ENCODE peak calls at places on chromosome 6, in five cellular contexts. W is right lobe of liver, B is tibial nerve, O is spleen, J is MM.1S. I is an unnamed sample. For H3K4me1, the result is how much of the 10 kb centered on the place peaks cover.

GRCh38 chr6:105429676-105430075 is 26.8 kb upstream of the PREP start:
- DNase-seq in W (no peak), B (no peak), O (no peak), J (no peak), I (no peak)

GRCh38 chr6:157034433-157035230 is 257.5 kb downstream of the ARID1B start:
- DNase-seq in W (no peak), B (no peak), O (no peak), J (peak), I (no peak)

GRCh38 chr6:150038202-150038830 is 13.0 kb upstream of the RAET1L start:
- DNase-seq in W (no peak), B (no peak), O (no peak), J (no peak), I (no peak)

GRCh38 chr6:116220172-116220571 is 33.7 kb downstream of the TSPYL4 start:
- DNase-seq in W (no peak), B (no peak), O (no peak), J (no peak), I (no peak)

GRCh38 chr6:105791569-105792318 is 294.4 kb upstream of the PRDM1 start:
- DNase-seq in W (peak), B (no peak), O (no peak), J (peak), I (no peak)

GRCh38 chr6:131811510-131811909 is 3.7 kb downstream of the ENPP1 start:
- DNase-seq in W (no peak), B (no peak), O (no peak), J (no peak), I (no peak)

GRCh38 chr6:156899532-156899931 is 122.4 kb downstream of the ARID1B start:
- DNase-seq in W (no peak), B (no peak), O (no peak), J (no peak), I (no peak)

GRCh38 chr6:37354526-37355384 is 972 bp downstream of the RNF8 start:
- DNase-seq in W (peak), B (no peak), O (peak), J (no peak), I (no peak)

GRCh38 chr6:90079555-90080490 is 185.6 kb downstream of the GJA10 start:
- DNase-seq in W (no peak), B (no peak), O (no peak), J (no peak), I (no peak)

GRCh38 chr6:87756858-87757257 is 54.8 kb upstream of the AKIRIN2 start:
- DNase-seq in W (no peak), B (no peak), O (peak), J (peak), I (no peak)

GRCh38 chr6:111087106-111087835 is at the start of gene SLC16A10:
- DNase-seq in W (peak), B (no peak), O (peak), J (peak), I (no peak)

GRCh38 chr6:148513145-148514071 is 170.8 kb downstream of the SASH1 start:
- DNase-seq in W (no peak), B (no peak), O (no peak), J (no peak), I (no peak)
- H3K4me1 ChIP-seq in W (under half), B (under half), O (under half), J (under half), I (half or more)

GRCh38 chr6:148969271-148969666 is 222.4 kb downstream of the UST start:
- DNase-seq in W (no peak), B (no peak), O (no peak), J (no peak), I (no peak)

GRCh38 chr6:148968636-148969270 is 221.9 kb downstream of the UST start:
- DNase-seq in W (no peak), B (no peak), O (no peak), J (no peak), I (no peak)

GRCh38 chr6:148971027-148971927 is 224.4 kb downstream of the UST start:
- DNase-seq in W (no peak), B (no peak), O (no peak), J (no peak), I (no peak)

GRCh38 chr6:148967546-148967945 is 220.7 kb downstream of the UST start:
- DNase-seq in W (no peak), B (no peak), O (no peak), J (no peak), I (peak)

GRCh38 chr6:148969679-148970078 is 222.8 kb downstream of the UST start:
- DNase-seq in W (no peak), B (no peak), O (no peak), J (no peak), I (peak)
- H3K4me1 ChIP-seq in W (under half), B (under half), O (under half), J (under half), I (under half)

GRCh38 chr6:114327074-114327473 is 15.7 kb downstream of the HS3ST5 start:
- DNase-seq in W (no peak), B (no peak), O (no peak), J (no peak), I (no peak)
- H3K4me1 ChIP-seq in W (under half), B (under half), O (under half), J (under half), I (under half)

DNA sequence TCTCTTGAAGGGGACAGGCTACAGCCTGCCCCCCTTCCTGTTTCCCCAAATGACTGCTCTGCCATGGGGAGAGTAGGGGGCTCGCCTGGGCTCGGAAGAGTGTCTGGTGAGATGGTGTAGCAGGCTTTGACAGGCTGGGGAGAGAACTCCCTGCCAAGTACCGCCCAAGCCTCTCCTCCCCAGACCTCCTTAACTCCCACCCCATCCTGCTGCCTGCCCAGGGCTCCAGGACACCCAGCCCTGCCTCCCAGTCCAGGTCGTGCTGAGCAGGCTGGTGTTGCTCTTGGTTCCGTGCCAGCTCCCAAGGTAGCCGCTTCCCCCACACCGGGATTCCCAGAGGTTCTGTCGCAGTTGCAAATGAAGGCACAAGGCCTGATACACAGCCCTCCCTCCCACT is 9.9 kb downstream of the VEGFA start:
- DNase-seq in W (no peak), B (no peak), O (no peak), J (no peak), I (no peak)
- H3K4me1 ChIP-seq in W (under half), B (under half), O (under half), J (under half), I (under half)

GRCh38 chr6:97052152-97052787 is 127.7 kb downstream of the KLHL32 start:
- DNase-seq in W (no peak), B (no peak), O (no peak), J (no peak), I (no peak)
- H3K4me1 ChIP-seq in W (under half), B (under half), O (under half), J (under half), I (under half)

GRCh38 chr6:7215798-7216231 is 97.2 kb downstream of the SSR1 start:
- DNase-seq in W (peak), B (no peak), O (no peak), J (no peak), I (no peak)

GRCh38 chr6:7219310-7219709 is 93.7 kb downstream of the SSR1 start:
- DNase-seq in W (peak), B (no peak), O (no peak), J (no peak), I (no peak)

GRCh38 chr6:7215140-7215539 is 97.9 kb downstream of the SSR1 start:
- DNase-seq in W (no peak), B (no peak), O (no peak), J (no peak), I (no peak)

GRCh38 chr6:7216941-7217621 is 95.9 kb downstream of the SSR1 start:
- DNase-seq in W (peak), B (no peak), O (no peak), J (no peak), I (no peak)

GRCh38 chr6:7218586-7218985 is 94.4 kb downstream of the SSR1 start:
- DNase-seq in W (no peak), B (no peak), O (no peak), J (no peak), I (no peak)
- H3K4me1 ChIP-seq in W (under half), B (under half), O (half or more), J (under half), I (under half)

GRCh38 chr6:167422934-167423333 is 98.0 kb downstream of the TTLL2 start:
- DNase-seq in W (no peak), B (no peak), O (no peak), J (no peak), I (no peak)
- H3K4me1 ChIP-seq in W (under half), B (under half), O (under half), J (under half), I (under half)

GRCh38 chr6:11213305-11214106 is 19.0 kb downstream of the NEDD9 start:
- DNase-seq in W (no peak), B (no peak), O (no peak), J (no peak), I (no peak)
- H3K4me1 ChIP-seq in W (under half), B (half or more), O (half or more), J (under half), I (half or more)

GRCh38 chr6:18260448-18261106 is 3.8 kb downstream of the DEK start:
- DNase-seq in W (no peak), B (no peak), O (no peak), J (peak), I (no peak)
- H3K4me1 ChIP-seq in W (under half), B (under half), O (under half), J (under half), I (under half)

I was measured in vagina.